ENCODE peak calls at places on chromosome 14, in seven cellular contexts. W is fibroblast of mammary gland; F is HuH-7.5; U is activated CD4-positive, alpha-beta T cell treated with anti-CD3 and anti-CD28 coated beads for 1 hour; Q is hypothalamus; X is NCI-H345; A is transverse colon. N is an unnamed sample.

GRCh38 chr14:59920378-59920683 is 387 bp downstream of the LRRC9 start:
- DNase-seq in W (no peak), F (no peak), U (no peak), Q (no peak), X (no peak), A (peak), N (no peak)

GRCh38 chr14:99078426-99078825 is 193.6 kb downstream of the BCL11B start:
- DNase-seq in W (no peak), F (no peak), U (no peak), Q (no peak), X (no peak), A (no peak), N (no peak)

GRCh38 chr14:75880512-75880911 is 101.3 kb downstream of the TGFB3 start:
- DNase-seq in W (no peak), F (no peak), U (no peak), Q (no peak), X (no peak), A (no peak), N (no peak)

GRCh38 chr14:60722163-60722835 is 1.9 kb downstream of the SIX4 start:
- DNase-seq in W (peak), F (peak), U (no peak), Q (no peak), X (peak), A (peak), N (peak)

GRCh38 chr14:76876076-76876475 is 49.9 kb downstream of the LRRC74A start:
- DNase-seq in W (peak), F (peak), U (peak), Q (peak), X (peak), A (peak), N (peak)

GRCh38 chr14:75885829-75886228 is 96.0 kb downstream of the TGFB3 start:
- DNase-seq in W (peak), F (no peak), U (no peak), Q (no peak), X (no peak), A (no peak), N (no peak)

GRCh38 chr14:81018245-81018644 is 62.8 kb downstream of the TSHR start:
- DNase-seq in W (peak), F (no peak), U (no peak), Q (no peak), X (no peak), A (no peak), N (no peak)

GRCh38 chr14:20631821-20632389 is 9.6 kb downstream of the OR6S1 start:
- DNase-seq in W (peak), F (no peak), U (no peak), Q (no peak), X (no peak), A (peak), N (peak)

GRCh38 chr14:64363265-64363840 is 24.8 kb upstream of the MTHFD1 start:
- DNase-seq in W (peak), F (no peak), U (no peak), Q (no peak), X (no peak), A (no peak), N (no peak)

GRCh38 chr14:100304825-100305445 is 1.3 kb downstream of the SLC25A29 start:
- DNase-seq in W (peak), F (no peak), U (no peak), Q (no peak), X (peak), A (peak), N (peak)

GRCh38 chr14:20327005-20327869 is 5.8 kb downstream of the CCNB1IP1 start:
- DNase-seq in W (peak), F (peak), U (no peak), Q (no peak), X (peak), A (no peak), N (peak)

GRCh38 chr14:32374155-32374554 is 45.1 kb downstream of the AKAP6 start:
- DNase-seq in W (peak), F (no peak), U (no peak), Q (no peak), X (no peak), A (no peak), N (no peak)

GRCh38 chr14:101193126-101193844 is 289.8 kb upstream of the RTL1 start:
- DNase-seq in W (no peak), F (no peak), U (no peak), Q (no peak), X (peak), A (no peak), N (no peak)

N was measured in HAP-1.